ENCODE peak calls at places on chromosome 9, in seven cellular contexts. Z is HCT116, S is WTC11, T is K562, W is H1, H is HepG2, Y is GM12878. N is an unnamed sample.

GRCh38 chr9:73183917-73184861 is 32.5 kb downstream of the ANXA1 start:
- DNase-seq in Z (peak; percentile 38), W (no peak), Y (no peak), T (no peak), S (no peak), H (peak; percentile 21), N (no peak)

GRCh38 chr9:95574866-95575553 is 58.2 kb upstream of the PTCH1 start:
- DNase-seq in T (no peak), Z (no peak), Y (no peak), W (no peak), H (no peak), S (no peak), N (no peak)

GRCh38 chr9:131395027-131395744 is 1.3 kb downstream of the PRRC2B start:
- DNase-seq in Y (peak; percentile 26), Z (no peak), W (peak; percentile 71), S (peak; percentile 60), H (no peak), T (peak; percentile 27), N (no peak)

GRCh38 chr9:128863647-128864046 is 18.1 kb downstream of the KYAT1 start:
- DNase-seq in S (peak; percentile 95), H (peak; percentile 72), W (peak; percentile 99), T (peak; percentile 90), Y (peak; percentile 13), Z (peak; percentile 48), N (peak; percentile 89)

GRCh38 chr9:82923410-82924242 is 139.3 kb downstream of the RASEF start:
- DNase-seq in Z (no peak), H (peak; percentile 23), W (no peak), Y (no peak), T (no peak), S (no peak), N (peak; percentile 63)

GRCh38 chr9:132559711-132560110 is 22.7 kb upstream of the BARHL1 start:
- DNase-seq in Z (no peak), H (no peak), Y (no peak), S (no peak), W (no peak), T (no peak), N (no peak)

GRCh38 chr9:74773886-74774479 is 113.7 kb downstream of the TRPM6 start:
- DNase-seq in S (peak; percentile 78), Z (peak; percentile 67), Y (peak; percentile 23), T (peak; percentile 46), W (peak; percentile 75), H (peak; percentile 63), N (peak; percentile 59)

GRCh38 chr9:114287001-114287762 is 35.7 kb upstream of the ORM1 start:
- DNase-seq in H (no peak), S (peak; percentile 12), T (no peak), Y (no peak), Z (no peak), W (peak; percentile 45), N (no peak)

GRCh38 chr9:22512495-22512894 is 65.9 kb downstream of the DMRTA1 start:
- DNase-seq in Z (no peak), T (no peak), Y (no peak), W (no peak), H (no peak), S (no peak), N (no peak)

GRCh38 chr9:88198346-88198807 is 60.1 kb upstream of the SPATA31C2 start:
- DNase-seq in Z (no peak), T (no peak), W (no peak), S (no peak), H (no peak), Y (no peak), N (no peak)

GRCh38 chr9:133873006-133873780 is 118.9 kb downstream of the VAV2 start:
- DNase-seq in Z (no peak), H (no peak), W (no peak), S (no peak), T (no peak), Y (no peak), N (no peak)

GRCh38 chr9:87290241-87290700 is 207.4 kb upstream of the DAPK1 start:
- DNase-seq in H (no peak), W (no peak), S (peak; percentile 29), Z (no peak), Y (no peak), T (no peak), N (peak; percentile 33)

GRCh38 chr9:126802343-126803059 is 2.3 kb upstream of the ZBTB43 start:
- DNase-seq in T (no peak), S (no peak), H (peak; percentile 36), Z (no peak), Y (no peak), W (no peak), N (no peak)

GRCh38 chr9:137031904-137032639 is at the start of gene FUT7:
- DNase-seq in T (no peak), Z (no peak), H (no peak), S (no peak), Y (no peak), W (no peak), N (no peak)

GRCh38 chr9:108050894-108051293 is 561.3 kb upstream of the KLF4 start:
- DNase-seq in Y (no peak), W (no peak), T (no peak), H (no peak), Z (no peak), S (no peak), N (no peak)

GRCh38 chr9:18393340-18394130 is 80.4 kb upstream of the ADAMTSL1 start:
- DNase-seq in W (no peak), Y (no peak), Z (peak; percentile 69), T (no peak), H (peak; percentile 1), S (no peak), N (peak; percentile 32)

GRCh38 chr9:36165766-36166149 is 3.4 kb upstream of the CCIN start:
- DNase-seq in H (no peak), S (no peak), Y (no peak), Z (no peak), W (no peak), T (no peak), N (no peak)

GRCh38 chr9:113931140-113931539 is 55.0 kb downstream of the ZNF618 start:
- DNase-seq in Y (no peak), H (no peak), S (no peak), W (peak; percentile 19), Z (no peak), T (no peak), N (no peak)

GRCh38 chr9:89122944-89123343 is 55.7 kb downstream of the SHC3 start:
- DNase-seq in Z (no peak), T (no peak), Y (no peak), H (no peak), W (no peak), S (no peak), N (no peak)

GRCh38 chr9:82332018-82332773 is 343.6 kb downstream of the SPATA31D1 start:
- DNase-seq in Y (no peak), Z (no peak), W (no peak), S (no peak), H (no peak), T (no peak), N (no peak)

GRCh38 chr9:84424945-84425344 is 84.4 kb upstream of the SLC28A3 start:
- DNase-seq in W (no peak), T (no peak), Y (no peak), Z (no peak), S (no peak), H (no peak), N (no peak)

GRCh38 chr9:84419203-84419602 is 78.6 kb upstream of the SLC28A3 start:
- DNase-seq in Z (no peak), H (no peak), T (no peak), Y (no peak), S (no peak), W (no peak), N (peak; percentile 20)
- TF ChIP-seq SP1 in Z (no peak), H (no peak), T (no peak), Y (no peak), S (no peak), W (no peak), N (no peak)

DNA sequence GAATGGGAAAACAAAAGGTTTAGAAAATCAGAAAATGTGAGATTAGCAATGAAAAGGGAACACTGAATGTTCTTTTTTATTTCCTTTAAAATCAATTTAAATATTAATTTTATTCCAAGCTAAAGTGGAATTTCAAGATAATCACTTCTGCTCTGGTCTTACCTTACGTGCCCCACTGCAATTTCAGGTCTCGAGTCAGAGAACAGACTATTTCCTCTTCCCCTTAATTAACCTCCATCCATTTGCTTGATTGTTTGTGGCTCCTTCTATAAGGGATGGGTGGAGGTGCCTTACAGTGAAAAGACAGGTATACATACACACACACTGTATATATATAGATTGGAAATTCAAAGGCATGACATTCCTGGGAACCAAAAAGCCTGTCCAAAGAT is 137.1 kb downstream of the SUSD1 start:
- DNase-seq in Y (no peak), H (no peak), T (no peak), S (no peak), Z (no peak), W (no peak), N (no peak)
- TF ChIP-seq SP1 in Y (no peak), H (no peak), T (no peak), S (no peak), Z (no peak), W (no peak), N (no peak)

DNA sequence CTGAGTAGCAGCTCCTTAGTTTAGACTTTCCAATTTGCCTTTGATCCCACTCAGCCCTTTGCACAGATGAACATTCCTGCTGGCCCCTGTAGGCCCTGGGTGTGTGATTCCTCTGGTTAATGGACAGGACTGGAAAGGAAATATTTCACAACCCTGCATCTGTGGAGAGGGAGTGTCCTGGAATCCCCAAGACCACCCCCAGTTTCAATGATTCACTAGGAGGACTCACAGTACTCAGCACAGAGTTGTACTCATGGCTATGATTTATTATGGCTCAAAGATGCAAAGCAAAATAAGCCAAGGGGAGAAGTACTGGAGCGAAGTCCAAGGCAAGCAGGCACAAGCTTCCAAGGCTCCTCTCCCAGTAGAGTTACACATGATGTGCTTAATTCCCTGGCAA is 42.4 kb upstream of the TJP2 start:
- DNase-seq in H (peak; percentile 93), Z (no peak), S (no peak), T (no peak), Y (no peak), W (no peak), N (no peak)
- TF ChIP-seq SP1 in H (no peak), Z (no peak), S (no peak), T (no peak), Y (no peak), W (no peak), N (no peak)

DNA sequence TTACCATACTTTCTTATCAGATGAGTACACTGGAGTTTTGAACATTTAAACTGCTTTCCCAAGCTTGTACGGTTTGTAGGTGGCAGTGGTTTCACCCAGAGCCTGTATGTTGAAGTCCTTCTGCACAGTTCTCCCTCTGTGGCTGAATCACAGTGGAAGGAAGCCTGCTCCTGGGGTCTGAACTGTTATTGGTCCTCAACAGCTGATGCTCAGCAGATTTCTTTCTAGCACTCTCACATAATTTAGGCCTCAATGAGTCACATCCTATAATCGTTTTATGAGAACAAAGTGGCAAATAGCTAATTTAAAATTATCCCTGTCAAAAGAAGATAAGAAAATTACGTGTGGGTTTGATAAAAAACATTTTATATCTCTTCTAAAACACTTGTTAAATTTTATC is 229.7 kb downstream of the TLE4 start:
- DNase-seq in S (no peak), W (no peak), H (no peak), T (no peak), Y (no peak), Z (no peak), N (no peak)
- TF ChIP-seq SP1 in S (no peak), W (no peak), H (no peak), T (no peak), Y (no peak), Z (no peak), N (no peak)

N was measured in HEK293T.